ENCODE peak calls at places on chromosomes 11 and 22, in four cellular contexts. C, H, B and L are unnamed samples.
A peak's percentile ranks its signal among the peaks of the same experiment; 100 is the strongest.

GRCh38 chr11:131867457-131868257 is 497.2 kb downstream of the NTM start:
- DNase-seq in C (peak; percentile 20), B (no peak), H (peak; percentile 68), L (peak; percentile 84)

GRCh38 chr11:103662880-103663279 is 373.6 kb upstream of the DDI1 start:
- DNase-seq in H (no peak), C (no peak), B (no peak), L (no peak)

GRCh38 chr22:49271831-49272230 is 555.8 kb downstream of the BRD1 start:
- DNase-seq in H (no peak), B (no peak), C (no peak), L (no peak)

GRCh38 chr11:3222941-3223905 is 4.6 kb upstream of the MRGPRG start:
- DNase-seq in C (no peak), H (no peak), B (no peak), L (no peak)

GRCh38 chr11:77882396-77882795 is 61.5 kb downstream of the AAMDC start:
- DNase-seq in H (no peak), C (no peak), B (no peak), L (no peak)

GRCh38 chr11:89249196-89249595 is 71.5 kb downstream of the TYR start:
- DNase-seq in H (no peak), C (no peak), B (no peak), L (no peak)

GRCh38 chr11:120807414-120808150 is 216.3 kb upstream of the TBCEL start:
- DNase-seq in B (no peak), C (peak; percentile 60), H (no peak), L (peak; percentile 46)

GRCh38 chr11:107587306-107587979 is 3.5 kb upstream of the ELMOD1 start:
- DNase-seq in C (no peak), H (no peak), B (no peak), L (no peak)

GRCh38 chr11:45017329-45017728 is 66.6 kb upstream of the TP53I11 start:
- DNase-seq in C (no peak), H (peak; percentile 10), B (no peak), L (peak; percentile 36)

GRCh38 chr11:68010058-68011041 is at the start of gene ALDH3B1:
- DNase-seq in B (no peak), H (no peak), C (peak; percentile 73), L (no peak)

GRCh38 chr11:79244175-79244804 is 196.5 kb downstream of the TENM4 start:
- DNase-seq in H (no peak), B (no peak), C (no peak), L (no peak)

GRCh38 chr11:80993561-80993960 is 1552.7 kb upstream of the TENM4 start:
- DNase-seq in B (no peak), H (no peak), C (no peak), L (no peak)

GRCh38 chr22:24200616-24201212 is 19.4 kb downstream of the SUSD2 start:
- DNase-seq in C (peak; percentile 86), H (no peak), B (no peak), L (no peak)

GRCh38 chr11:134361241-134361640 is 29.5 kb downstream of the GLB1L2 start:
- DNase-seq in B (no peak), C (no peak), H (no peak), L (no peak)

GRCh38 chr11:10803676-10804075 is 5.0 kb downstream of the EIF4G2 start:
- DNase-seq in C (no peak), H (no peak), B (no peak), L (no peak)

GRCh38 chr22:25759825-25760231 is 17.8 kb downstream of the MYO18B start:
- DNase-seq in B (no peak), H (no peak), C (peak; percentile 83), L (no peak)

GRCh38 chr11:116445108-116446047 is 327.4 kb downstream of the BUD13 start:
- DNase-seq in C (no peak), H (peak; percentile 44), B (no peak), L (peak; percentile 92)

GRCh38 chr11:31807791-31808074 is 3.4 kb downstream of the PAX6 start:
- DNase-seq in B (no peak), C (no peak), H (no peak), L (no peak)

GRCh38 chr11:93700830-93701229 is 39.3 kb downstream of the CEP295 start:
- DNase-seq in C (no peak), B (no peak), H (no peak), L (no peak)

GRCh38 chr22:44724416-44724815 is 22.4 kb downstream of the PRR5 start:
- DNase-seq in B (no peak), H (no peak), C (no peak), L (no peak)

GRCh38 chr11:75583710-75584658 is 21.9 kb downstream of the SERPINH1 start:
- DNase-seq in B (no peak), H (no peak), C (no peak), L (no peak)

GRCh38 chr11:33778682-33779081 is 4.4 kb upstream of the FBXO3 start:
- DNase-seq in B (no peak), H (no peak), C (no peak), L (no peak)

GRCh38 chr11:127110542-127110941 is 110.0 kb upstream of the KIRREL3 start:
- DNase-seq in B (no peak), H (no peak), C (no peak), L (no peak)

GRCh38 chr11:128399722-128400121 is 187.6 kb downstream of the ETS1 start:
- DNase-seq in H (no peak), B (no peak), C (no peak), L (no peak)

GRCh38 chr11:82899191-82899820 is 924 bp downstream of the PRCP start:
- DNase-seq in C (peak; percentile 8), H (no peak), B (peak; percentile 20), L (no peak)

GRCh38 chr22:39877079-39877682 is 16.4 kb downstream of the ENTHD1 start:
- DNase-seq in H (no peak), C (no peak), B (no peak), L (no peak)

GRCh38 chr11:45045692-45046471 is 95.2 kb upstream of the TP53I11 start:
- DNase-seq in H (no peak), B (no peak), C (no peak), L (no peak)

GRCh38 chr11:110870816-110871522 is 158.7 kb upstream of the ARHGAP20 start:
- DNase-seq in C (no peak), B (no peak), H (no peak), L (no peak)

GRCh38 chr11:117058761-117059233 is 39.4 kb downstream of the SIK3 start:
- DNase-seq in B (no peak), H (no peak), C (no peak), L (no peak)

GRCh38 chr11:2570211-2570811 is 125.5 kb downstream of the KCNQ1 start:
- DNase-seq in C (no peak), H (no peak), B (no peak), L (no peak)

GRCh38 chr11:71080239-71081097 is 171.9 kb downstream of the SHANK2 start:
- DNase-seq in C (peak; percentile 76), H (peak; percentile 46), B (peak; percentile 17), L (peak; percentile 90)

GRCh38 chr11:831132-831864 is 1.5 kb upstream of the CD151 start:
- DNase-seq in B (no peak), H (no peak), C (no peak), L (no peak)

GRCh38 chr11:828501-829115 is 889 bp downstream of the CRACR2B start:
- DNase-seq in B (no peak), H (no peak), C (no peak), L (no peak)

GRCh38 chr11:830295-831131 is 2.2 kb upstream of the CD151 start:
- DNase-seq in H (no peak), B (no peak), C (peak; percentile 74), L (no peak)

GRCh38 chr11:829116-829945 is 1.6 kb downstream of the CRACR2B start:
- DNase-seq in H (no peak), B (no peak), C (no peak), L (no peak)

GRCh38 chr11:829946-830294 is 2.2 kb downstream of the CRACR2B start:
- DNase-seq in C (no peak), H (no peak), B (no peak), L (no peak)
- H3K9ac ChIP-seq in C (no peak overlapping the region), H (peak overlapping the region; percentile 45), B (no peak overlapping the region), L (peak overlapping the region; percentile 86)

GRCh38 chr22:22201925-22202343 is 42.7 kb upstream of the VPREB1 start:
- DNase-seq in B (no peak), H (no peak), C (no peak), L (no peak)

GRCh38 chr22:22200569-22201184 is 43.9 kb upstream of the VPREB1 start:
- DNase-seq in C (no peak), H (no peak), B (no peak), L (no peak)

GRCh38 chr22:22203048-22203971 is 41.3 kb upstream of the VPREB1 start:
- DNase-seq in H (no peak), B (no peak), C (no peak), L (no peak)

GRCh38 chr22:22199634-22200033 is 45.0 kb upstream of the VPREB1 start:
- DNase-seq in B (no peak), C (no peak), H (no peak), L (no peak)

GRCh38 chr22:22201185-22201924 is 43.2 kb upstream of the VPREB1 start:
- DNase-seq in C (peak; percentile 25), B (no peak), H (peak; percentile 19), L (peak; percentile 30)
- TF ChIP-seq SUZ12 in C (no peak), B (no peak), H (no peak), L (no peak)

GRCh38 chr11:69126286-69126685 is 29.4 kb upstream of the SMIM38 start:
- DNase-seq in C (no peak), B (no peak), H (no peak), L (no peak)
- H3K9ac ChIP-seq in C (no peak overlapping the region), B (no peak overlapping the region), H (no peak overlapping the region), L (no peak overlapping the region)

GRCh38 chr11:19519912-19520641 is 192.6 kb upstream of the NAV2 start:
- DNase-seq in C (no peak), B (no peak), H (no peak), L (no peak)
- TF ChIP-seq SUZ12 in C (no peak), B (no peak), H (no peak), L (no peak)

GRCh38 chr11:11980841-11981308 is 27.6 kb downstream of the DKK3 start:
- DNase-seq in B (no peak), H (no peak), C (no peak), L (no peak)
- H3K9ac ChIP-seq in B (no peak overlapping the region), H (no peak overlapping the region), C (no peak overlapping the region), L (no peak overlapping the region)

DNA sequence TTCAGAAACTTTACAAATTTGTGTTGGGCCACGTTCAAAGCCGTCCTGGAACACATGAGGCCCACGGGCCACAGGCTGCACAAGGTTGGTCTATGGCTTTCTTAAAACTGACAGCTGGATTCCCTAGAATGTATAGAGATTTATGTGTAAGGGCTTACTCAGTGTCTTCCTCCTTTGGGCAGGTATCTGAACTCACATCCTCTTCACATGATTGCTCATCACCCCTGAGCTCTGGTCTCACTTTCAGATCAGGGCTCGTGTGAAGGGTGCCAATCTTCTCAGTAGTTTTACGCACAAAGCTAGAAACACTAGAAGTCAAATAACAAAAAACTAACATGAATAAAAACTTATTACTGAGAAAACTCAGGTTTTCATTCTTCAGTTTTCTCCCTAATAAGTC is 27.1 kb downstream of the HPS5 start:
- DNase-seq in H (no peak), B (no peak), C (no peak), L (no peak)
- TF ChIP-seq SUZ12 in H (no peak), B (no peak), C (no peak), L (no peak)